ENCODE peak calls at places on chromosome 9, in ten cellular contexts. E is EH; J is activated naive CD4-positive, alpha-beta T cell treated with Interleukin-2 at 50 U/mL for 16 hours; A is tibial nerve; Q is CD8-positive, alpha-beta memory T cell; C is mesendoderm; Y is RPMI8226; H is EL; F is HEK293T; R is sciatic nerve. D is an unnamed sample.

GRCh38 chr9:131500939-131501541 is 1.7 kb upstream of the POMT1 start:
- DNase-seq in E (peak; percentile 62), J (peak; percentile 69), A (no peak), Q (peak; percentile 32), C (peak; percentile 29), Y (peak; percentile 20), H (peak; percentile 70), F (no peak), R (no peak), D (no peak)

GRCh38 chr9:77449177-77450092 is 198.7 kb downstream of the GNA14 start:
- DNase-seq in E (peak; percentile 56), J (no peak), A (no peak), Q (no peak), C (no peak), Y (no peak), H (peak; percentile 63), F (no peak), R (no peak), D (no peak)

GRCh38 chr9:29332789-29333188 is 1759.5 kb upstream of the C9orf72 start:
- DNase-seq in E (no peak), J (no peak), A (no peak), Q (no peak), C (no peak), Y (no peak), H (peak; percentile 59), F (no peak), R (no peak), D (no peak)

GRCh38 chr9:129641751-129642585 is at the start of gene ASB6:
- DNase-seq in E (peak; percentile 97), J (peak; percentile 96), A (peak; percentile 95), Q (peak; percentile 94), C (peak; percentile 98), Y (peak; percentile 99), H (peak; percentile 97), F (peak; percentile 99), R (peak; percentile 99), D (peak; percentile 90)

GRCh38 chr9:105302728-105303127 is 58.3 kb downstream of the SLC44A1 start:
- DNase-seq in E (no peak), J (no peak), A (no peak), Q (no peak), C (peak; percentile 86), Y (no peak), H (no peak), F (no peak), R (no peak), D (no peak)

GRCh38 chr9:136906251-136906650 is 19.9 kb downstream of the TRAF2 start:
- DNase-seq in E (no peak), J (no peak), A (no peak), Q (no peak), C (no peak), Y (no peak), H (no peak), F (no peak), R (no peak), D (no peak)

GRCh38 chr9:126548312-126548711 is 65.4 kb upstream of the LMX1B start:
- DNase-seq in E (no peak), J (no peak), A (no peak), Q (no peak), C (no peak), Y (no peak), H (no peak), F (no peak), R (no peak), D (no peak)

GRCh38 chr9:35660966-35661413 is 2.9 kb downstream of the CCDC107 start:
- DNase-seq in E (peak; percentile 76), J (no peak), A (no peak), Q (no peak), C (peak; percentile 73), Y (no peak), H (peak; percentile 47), F (no peak), R (no peak), D (peak; percentile 90)

GRCh38 chr9:98707158-98708102 is 1.3 kb downstream of the GABBR2 start:
- DNase-seq in E (peak; percentile 72), J (no peak), A (no peak), Q (no peak), C (peak; percentile 87), Y (peak; percentile 43), H (peak; percentile 83), F (peak; percentile 80), R (peak; percentile 64), D (peak; percentile 91)

GRCh38 chr9:137129089-137129455 is 9.9 kb upstream of the GRIN1 start:
- DNase-seq in E (peak; percentile 36), J (peak; percentile 17), A (no peak), Q (no peak), C (peak; percentile 20), Y (peak; percentile 57), H (no peak), F (no peak), R (no peak), D (no peak)

GRCh38 chr9:14677396-14677795 is 15.8 kb downstream of the ZDHHC21 start:
- DNase-seq in E (no peak), J (no peak), A (no peak), Q (no peak), C (no peak), Y (no peak), H (no peak), F (no peak), R (no peak), D (no peak)

GRCh38 chr9:70519912-70520724 is 105.7 kb upstream of the KLF9 start:
- DNase-seq in E (peak; percentile 15), J (no peak), A (no peak), Q (no peak), C (no peak), Y (no peak), H (no peak), F (no peak), R (no peak), D (no peak)

GRCh38 chr9:89477811-89478583 is 19.9 kb downstream of the SEMA4D start:
- DNase-seq in E (peak; percentile 39), J (peak; percentile 68), A (no peak), Q (no peak), C (no peak), Y (no peak), H (peak; percentile 10), F (no peak), R (peak; percentile 56), D (no peak)

GRCh38 chr9:131222460-131222859 is 53.9 kb downstream of the FAM78A start:
- DNase-seq in E (no peak), J (no peak), A (no peak), Q (no peak), C (no peak), Y (no peak), H (no peak), F (no peak), R (no peak), D (no peak)

GRCh38 chr9:136361047-136361756 is 2.3 kb downstream of the DNLZ start:
- DNase-seq in E (peak; percentile 80), J (no peak), A (no peak), Q (no peak), C (no peak), Y (no peak), H (peak; percentile 46), F (no peak), R (no peak), D (no peak)

GRCh38 chr9:118686940-118687339 is 682.3 kb downstream of the BRINP1 start:
- DNase-seq in E (no peak), J (no peak), A (no peak), Q (no peak), C (no peak), Y (no peak), H (no peak), F (no peak), R (no peak), D (no peak)

GRCh38 chr9:19965336-19965735 is 176.5 kb upstream of the SLC24A2 start:
- DNase-seq in E (peak; percentile 6), J (no peak), A (no peak), Q (no peak), C (no peak), Y (no peak), H (no peak), F (no peak), R (no peak), D (no peak)

GRCh38 chr9:93128011-93128714 is 5.9 kb downstream of the NINJ1 start:
- DNase-seq in E (no peak), J (no peak), A (no peak), Q (no peak), C (no peak), Y (no peak), H (no peak), F (no peak), R (peak; percentile 46), D (no peak)

GRCh38 chr9:75826292-75826691 is 64.2 kb upstream of the PCSK5 start:
- DNase-seq in E (no peak), J (no peak), A (no peak), Q (no peak), C (no peak), Y (no peak), H (no peak), F (no peak), R (no peak), D (no peak)

GRCh38 chr9:101437806-101438232 is 2.2 kb upstream of the ALDOB start:
- DNase-seq in E (no peak), J (no peak), A (no peak), Q (no peak), C (no peak), Y (peak; percentile 28), H (no peak), F (no peak), R (no peak), D (no peak)

GRCh38 chr9:34272146-34272545 is 56.9 kb downstream of the KIF24 start:
- DNase-seq in E (no peak), J (no peak), A (no peak), Q (no peak), C (no peak), Y (no peak), H (no peak), F (no peak), R (no peak), D (no peak)

GRCh38 chr9:90830977-90831376 is 29.4 kb downstream of the SYK start:
- DNase-seq in E (no peak), J (no peak), A (no peak), Q (no peak), C (no peak), Y (no peak), H (no peak), F (no peak), R (no peak), D (no peak)

GRCh38 chr9:107221321-107221720 is 61.8 kb upstream of the RAD23B start:
- DNase-seq in E (no peak), J (no peak), A (no peak), Q (no peak), C (peak; percentile 31), Y (no peak), H (no peak), F (no peak), R (no peak), D (no peak)

GRCh38 chr9:95048225-95049087 is 269.1 kb downstream of the FANCC start:
- DNase-seq in E (peak; percentile 65), J (peak; percentile 54), A (peak; percentile 41), Q (peak; percentile 40), C (peak; percentile 88), Y (peak; percentile 75), H (peak; percentile 59), F (peak; percentile 66), R (peak; percentile 80), D (peak; percentile 51)

GRCh38 chr9:18970393-18970792 is 62.6 kb downstream of the SAXO1 start:
- DNase-seq in E (no peak), J (no peak), A (no peak), Q (no peak), C (no peak), Y (no peak), H (no peak), F (no peak), R (no peak), D (no peak)

GRCh38 chr9:12133416-12133815 is 559.8 kb upstream of the TYRP1 start:
- DNase-seq in E (no peak), J (no peak), A (no peak), Q (no peak), C (no peak), Y (no peak), H (no peak), F (no peak), R (no peak), D (no peak)